ENCODE peak calls at places on chromosomes 2 and 18, in eight cellular contexts. W is occipital lobe; N is MCF 10A; U is foreskin fibroblast; H is lower lobe of right lung; X is cerebellar cortex; E is stimulated activated CD8-positive, alpha-beta memory T cell treated with anti-CD3 and anti-CD28 coated beads, Interleukin-7, amount 100 ng/mL, for 1 hour; L is activated naive CD4-positive, alpha-beta T cell treated with Interleukin-2 at 50 U/mL for 16 hours. O is an unnamed sample.

GRCh38 chr2:39521876-39522517 is 84.9 kb upstream of the MAP4K3 start:
- DNase-seq in W (no peak), N (no peak), U (peak), H (no peak), X (no peak), E (no peak), L (no peak), O (no peak)

GRCh38 chr18:21391074-21391673 is 149.1 kb downstream of the GREB1L start:
- DNase-seq in W (no peak), N (peak), U (peak), H (no peak), X (no peak), E (no peak), L (no peak), O (peak)

GRCh38 chr2:234980476-234981187 is 28.8 kb downstream of the SH3BP4 start:
- DNase-seq in W (no peak), N (no peak), U (no peak), H (no peak), X (peak), E (no peak), L (no peak), O (peak)

GRCh38 chr2:225495706-225496105 is 96.2 kb downstream of the NYAP2 start:
- DNase-seq in W (no peak), N (no peak), U (no peak), H (no peak), X (no peak), E (no peak), L (no peak), O (no peak)

GRCh38 chr2:45889053-45889452 is 237.6 kb downstream of the PRKCE start:
- DNase-seq in W (peak), N (no peak), U (no peak), H (peak), X (no peak), E (no peak), L (no peak), O (no peak)

GRCh38 chr2:11234309-11234708 is 79.0 kb downstream of the SLC66A3 start:
- DNase-seq in W (no peak), N (peak), U (peak), H (no peak), X (peak), E (no peak), L (no peak), O (peak)

GRCh38 chr2:215049341-215049740 is 89.1 kb downstream of the ABCA12 start:
- DNase-seq in W (no peak), N (no peak), U (no peak), H (no peak), X (no peak), E (no peak), L (no peak), O (no peak)

GRCh38 chr2:54569745-54570296 is 113.7 kb downstream of the SPTBN1 start:
- DNase-seq in W (no peak), N (no peak), U (no peak), H (no peak), X (no peak), E (no peak), L (no peak), O (no peak)

GRCh38 chr2:241373449-241373848 is 17.4 kb downstream of the FARP2 start:
- DNase-seq in W (no peak), N (no peak), U (no peak), H (no peak), X (peak), E (no peak), L (no peak), O (no peak)

GRCh38 chr2:111667542-111668273 is 216.3 kb downstream of the ANAPC1 start:
- DNase-seq in W (no peak), N (peak), U (peak), H (no peak), X (peak), E (no peak), L (no peak), O (peak)

GRCh38 chr2:46983065-46983801 is 67.6 kb upstream of the MCFD2 start:
- DNase-seq in W (no peak), N (peak), U (peak), H (peak), X (no peak), E (no peak), L (no peak), O (peak)

GRCh38 chr18:48732767-48733424 is 194.1 kb downstream of the CTIF start:
- DNase-seq in W (no peak), N (peak), U (no peak), H (no peak), X (no peak), E (no peak), L (no peak), O (no peak)

GRCh38 chr2:109410021-109410815 is 203.5 kb downstream of the SEPTIN10 start:
- DNase-seq in W (no peak), N (no peak), U (peak), H (no peak), X (no peak), E (no peak), L (no peak), O (no peak)

GRCh38 chr2:174951746-174952145 is 53.4 kb downstream of the CHN1 start:
- DNase-seq in W (no peak), N (peak), U (peak), H (no peak), X (no peak), E (no peak), L (no peak), O (no peak)

GRCh38 chr2:235378944-235379343 is 114.9 kb upstream of the AGAP1 start:
- DNase-seq in W (no peak), N (peak), U (peak), H (no peak), X (peak), E (no peak), L (no peak), O (no peak)